ENCODE peak calls at places on chromosomes 4 and X, in eight cellular contexts. Q is CD8-positive, alpha-beta T cell; U is colonic mucosa; X is left ventricle myocardium inferior; I is lower lobe of right lung; D is mesendoderm; T is keratinocyte; G is hepatocyte. A is an unnamed sample.
A peak's percentile ranks its signal among the peaks of the same experiment; 100 is the strongest.

GRCh38 chr4:21769404-21770147 is 179.0 kb downstream of the KCNIP4 start:
- DNase-seq in G (no peak), X (no peak), U (no peak), Q (no peak), D (no peak), I (no peak), T (peak; percentile 54), A (no peak)

GRCh38 chr4:140856692-140857091 is 100.5 kb upstream of the TBC1D9 start:
- DNase-seq in T (peak; percentile 69), G (peak; percentile 18), U (no peak), Q (no peak), X (no peak), D (peak; percentile 92), I (no peak), A (no peak)

GRCh38 chr4:90727938-90728337 is 600.7 kb downstream of the CCSER1 start:
- DNase-seq in Q (no peak), G (no peak), U (no peak), T (peak; percentile 35), X (no peak), D (peak; percentile 98), I (no peak), A (no peak)

GRCh38 chr4:54625391-54625790 is 32.4 kb upstream of the KIT start:
- DNase-seq in Q (no peak), G (no peak), U (no peak), X (no peak), T (no peak), D (no peak), I (no peak), A (no peak)

GRCh38 chr4:41281038-41281634 is 24.4 kb downstream of the UCHL1 start:
- DNase-seq in T (peak; percentile 26), X (no peak), D (peak; percentile 91), I (no peak), G (peak; percentile 84), Q (no peak), U (peak; percentile 57), A (no peak)

GRCh38 chrX:103919336-103919682 is 43.1 kb upstream of the TMSB15B start:
- DNase-seq in U (peak; percentile 41), X (no peak), G (peak; percentile 34), T (no peak), Q (peak; percentile 52), D (no peak), I (no peak), A (no peak)

GRCh38 chr4:147157860-147158701 is 212.4 kb upstream of the TTC29 start:
- DNase-seq in Q (no peak), T (no peak), I (peak; percentile 50), G (peak; percentile 59), D (peak; percentile 30), X (peak; percentile 19), U (no peak), A (peak; percentile 78)

GRCh38 chrX:25011589-25012432 is 4.0 kb downstream of the ARX start:
- DNase-seq in T (no peak), D (no peak), X (no peak), U (no peak), G (no peak), I (no peak), Q (no peak), A (no peak)

GRCh38 chrX:39613508-39613921 is 484.2 kb downstream of the BCOR start:
- DNase-seq in I (peak; percentile 39), G (peak; percentile 74), Q (no peak), T (no peak), D (peak; percentile 23), U (peak; percentile 46), X (peak; percentile 35), A (no peak)

GRCh38 chrX:19721726-19722370 is 165.6 kb downstream of the SH3KBP1 start:
- DNase-seq in U (no peak), Q (no peak), T (no peak), X (peak; percentile 16), D (no peak), I (peak; percentile 50), G (no peak), A (no peak)

GRCh38 chr4:92825186-92825715 is 521.5 kb downstream of the GRID2 start:
- DNase-seq in U (no peak), I (no peak), Q (no peak), X (no peak), T (no peak), D (no peak), G (peak; percentile 10), A (no peak)

GRCh38 chrX:118218079-118218478 is 101.5 kb upstream of the KLHL13 start:
- DNase-seq in X (no peak), D (no peak), Q (no peak), U (no peak), I (no peak), G (no peak), T (no peak), A (no peak)

GRCh38 chr4:128825226-128825625 is 15.7 kb downstream of the JADE1 start:
- DNase-seq in D (peak; percentile 74), X (no peak), U (no peak), I (no peak), T (no peak), G (peak; percentile 77), Q (no peak), A (no peak)

GRCh38 chrX:17882680-17883079 is 21.6 kb upstream of the RAI2 start:
- DNase-seq in X (no peak), G (no peak), U (no peak), I (no peak), T (no peak), D (no peak), Q (no peak), A (no peak)

GRCh38 chr4:145041378-145041777 is 56.6 kb downstream of the ANAPC10 start:
- DNase-seq in X (no peak), U (no peak), Q (no peak), T (no peak), I (no peak), D (no peak), G (no peak), A (no peak)

GRCh38 chrX:81377329-81377728 is 175.4 kb downstream of the SH3BGRL start:
- DNase-seq in T (no peak), D (peak; percentile 18), U (no peak), I (no peak), Q (no peak), G (peak; percentile 16), X (no peak), A (no peak)

GRCh38 chr4:88613417-88613875 is 21.2 kb downstream of the HERC3 start:
- DNase-seq in D (no peak), U (no peak), T (no peak), I (no peak), G (no peak), Q (peak; percentile 55), X (no peak), A (no peak)

GRCh38 chr4:156593464-156593863 is 378.1 kb downstream of the PDGFC start:
- DNase-seq in U (no peak), I (no peak), D (no peak), T (no peak), G (no peak), Q (no peak), X (no peak), A (no peak)

GRCh38 chr4:144646523-144647094 is 653 bp downstream of the HHIP start:
- DNase-seq in G (peak; percentile 47), I (no peak), U (no peak), D (peak; percentile 38), X (no peak), Q (no peak), T (no peak), A (no peak)

DNA sequence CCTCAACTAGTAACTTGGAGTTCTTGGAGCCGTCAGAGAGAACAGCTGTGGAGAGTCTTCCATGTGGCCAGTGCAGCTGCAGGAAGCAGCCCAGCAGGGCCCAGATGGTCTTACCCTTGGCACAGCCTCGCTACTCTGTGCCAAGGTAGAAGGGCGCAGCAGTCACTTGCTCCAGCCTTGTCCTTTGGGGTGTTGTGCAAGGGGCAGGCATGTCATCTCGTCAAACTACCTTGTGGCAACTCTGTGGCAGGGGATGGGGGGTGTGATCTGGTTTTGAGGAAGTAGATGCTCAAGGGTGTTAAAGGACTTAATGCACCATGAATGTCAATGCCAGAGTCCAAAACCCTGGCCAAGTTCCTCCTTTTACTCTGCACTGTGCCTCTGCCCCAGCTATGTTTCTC is 34.2 kb upstream of the TBC1D14 start:
- DNase-seq in G (no peak), Q (no peak), T (no peak), U (no peak), I (peak; percentile 84), D (no peak), X (peak; percentile 36), A (peak; percentile 69)
- H3K27ac ChIP-seq in G (no peak overlapping the region), Q (no peak overlapping the region), T (no peak overlapping the region), U (no peak overlapping the region), I (no peak overlapping the region), D (no peak overlapping the region), X (peak overlapping the region; percentile 61), A (no peak overlapping the region)

GRCh38 chr4:119039160-119039559 is 96.5 kb upstream of the MYOZ2 start:
- DNase-seq in Q (no peak), G (no peak), X (no peak), T (no peak), D (no peak), U (no peak), I (no peak), A (no peak)
- H3K4me1 ChIP-seq in Q (no peaks in the 10 kb centered on the region), G (peaks cover 16% of the 10 kb centered on the region), X (peaks cover 93% of the 10 kb centered on the region), T (peaks cover 13% of the 10 kb centered on the region), D (no peaks in the 10 kb centered on the region), U (no peaks in the 10 kb centered on the region), I (peaks cover 30% of the 10 kb centered on the region), A (peaks cover 20% of the 10 kb centered on the region)

GRCh38 chr4:184355857-184356256 is 118.5 kb downstream of the IRF2 start:
- DNase-seq in U (no peak), T (no peak), I (no peak), D (no peak), Q (no peak), G (no peak), X (no peak), A (no peak)

GRCh38 chr4:184352891-184353290 is 121.5 kb downstream of the IRF2 start:
- DNase-seq in X (no peak), U (no peak), G (no peak), Q (no peak), D (no peak), T (no peak), I (no peak), A (no peak)

GRCh38 chr4:184357164-184357563 is 117.2 kb downstream of the IRF2 start:
- DNase-seq in D (no peak), T (no peak), X (no peak), G (no peak), Q (no peak), I (no peak), U (no peak), A (no peak)

GRCh38 chr4:184356366-184356765 is 118.0 kb downstream of the IRF2 start:
- DNase-seq in D (no peak), Q (no peak), G (no peak), I (no peak), U (no peak), X (no peak), T (peak; percentile 55), A (no peak)

DNA sequence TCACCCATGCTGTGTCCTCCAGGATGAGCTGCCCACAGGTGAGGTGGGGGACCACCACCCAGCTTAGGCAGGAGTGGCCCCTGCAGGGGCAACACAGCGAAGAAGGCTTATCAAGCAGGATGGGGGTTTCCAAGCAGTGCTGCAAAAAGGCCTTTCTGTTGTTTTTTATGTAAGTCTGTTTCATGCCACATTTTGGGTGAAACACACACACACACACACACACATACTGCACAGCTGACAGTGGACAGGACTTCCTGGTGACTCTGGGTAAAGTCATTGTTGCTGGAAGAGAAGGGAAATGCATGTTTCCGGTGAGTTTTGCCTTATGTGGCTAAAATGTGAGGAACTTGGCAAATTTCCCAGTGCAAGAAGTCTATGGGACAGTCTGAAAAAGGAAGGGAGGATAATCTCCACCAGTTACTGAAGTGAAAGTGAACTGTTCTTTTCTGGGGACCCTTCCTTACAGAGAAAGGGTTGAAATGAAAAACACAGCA is 119.2 kb downstream of the IRF2 start:
- DNase-seq in Q (peak; percentile 33), G (peak; percentile 56), X (no peak), I (no peak), T (peak; percentile 65), U (peak; percentile 47), D (no peak), A (no peak)
- H3K27ac ChIP-seq in Q (no peak overlapping the region), G (peak overlapping the region; percentile 59), X (peak overlapping the region; percentile 77), I (peak overlapping the region; percentile 70), T (peak overlapping the region; percentile 19), U (peak overlapping the region; percentile 51), D (no peak overlapping the region), A (no peak overlapping the region)

GRCh38 chr4:184959786-184960185 is 58.5 kb upstream of the HELT start:
- DNase-seq in T (no peak), I (no peak), Q (no peak), D (no peak), U (no peak), X (no peak), G (no peak), A (peak; percentile 19)
- H3K4me1 ChIP-seq in T (peaks cover 8% of the 10 kb centered on the region), I (no peaks in the 10 kb centered on the region), Q (no peaks in the 10 kb centered on the region), D (no peaks in the 10 kb centered on the region), U (no peaks in the 10 kb centered on the region), X (peaks cover 20% of the 10 kb centered on the region), G (no peaks in the 10 kb centered on the region), A (peaks cover 3% of the 10 kb centered on the region)